ENCODE peak calls at places on chromosomes 3 and 15, in five cellular contexts. V, Y, F, N and M are unnamed samples.
A peak's percentile ranks its signal among the peaks of the same experiment; 100 is the strongest.

GRCh38 chr3:14285526-14285925 is 106.9 kb downstream of the LSM3 start:
- DNase-seq in Y (no peak), N (no peak), V (no peak), F (no peak), M (no peak)

GRCh38 chr15:84669726-84670125 is 11.7 kb upstream of the NMB start:
- DNase-seq in N (no peak), V (no peak), Y (no peak), F (no peak), M (peak; percentile 90)

GRCh38 chr3:154718058-154718457 is 288.1 kb upstream of the GPR149 start:
- DNase-seq in F (no peak), V (no peak), N (no peak), Y (no peak), M (no peak)

GRCh38 chr15:77974098-77974414 is 103.5 kb downstream of the TBC1D2B start:
- DNase-seq in N (no peak), V (peak; percentile 79), Y (no peak), F (peak; percentile 50), M (no peak)

GRCh38 chr3:69094467-69095205 is 9.9 kb downstream of the ARL6IP5 start:
- DNase-seq in F (no peak), V (no peak), N (no peak), Y (no peak), M (no peak)

GRCh38 chr15:31483924-31484368 is 157.3 kb downstream of the KLF13 start:
- DNase-seq in N (no peak), V (no peak), F (no peak), Y (no peak), M (no peak)

GRCh38 chr3:129239992-129240391 is 9.4 kb upstream of the COPG1 start:
- DNase-seq in F (no peak), V (no peak), Y (no peak), N (no peak), M (no peak)

GRCh38 chr3:64502284-64502683 is 185.5 kb downstream of the ADAMTS9 start:
- DNase-seq in F (peak; percentile 47), V (no peak), Y (no peak), N (no peak), M (no peak)

GRCh38 chr3:196260784-196261183 is 26.7 kb downstream of the PCYT1A start:
- DNase-seq in F (no peak), V (no peak), Y (no peak), N (no peak), M (no peak)

GRCh38 chr3:120615863-120616599 is 19.9 kb downstream of the NDUFB4 start:
- DNase-seq in F (no peak), V (peak; percentile 14), Y (peak; percentile 92), N (peak; percentile 60), M (no peak)

GRCh38 chr3:127012091-127012490 is 29.2 kb downstream of the PLXNA1 start:
- DNase-seq in F (no peak), V (no peak), Y (peak; percentile 32), N (no peak), M (no peak)

GRCh38 chr3:164174049-164174448 is 904.2 kb downstream of the SI start:
- DNase-seq in V (no peak), N (no peak), Y (no peak), F (no peak), M (no peak)

GRCh38 chr3:150132101-150132749 is 161.5 kb upstream of the PFN2 start:
- DNase-seq in F (peak; percentile 56), V (no peak), Y (peak; percentile 44), N (no peak), M (no peak)

GRCh38 chr15:101651753-101652097 is 456 bp downstream of the TM2D3 start:
- DNase-seq in N (no peak), F (no peak), V (no peak), Y (no peak), M (no peak)

GRCh38 chr15:89399390-89400120 is 64.9 kb upstream of the POLG start:
- DNase-seq in V (peak; percentile 63), N (no peak), Y (no peak), F (no peak), M (no peak)

GRCh38 chr3:15241341-15241740 is 35.3 kb downstream of the CAPN7 start:
- DNase-seq in N (no peak), Y (no peak), F (no peak), V (no peak), M (no peak)

GRCh38 chr3:149013726-149014125 is 22.4 kb downstream of the GYG1 start:
- DNase-seq in Y (no peak), F (no peak), V (no peak), N (no peak), M (no peak)

GRCh38 chr3:105387122-105387751 is 20.5 kb downstream of the ALCAM start:
- DNase-seq in V (no peak), F (peak; percentile 97), Y (no peak), N (no peak), M (no peak)

GRCh38 chr3:177126015-177126773 is 71.1 kb downstream of the TBL1XR1 start:
- DNase-seq in F (peak; percentile 57), V (no peak), N (no peak), Y (no peak), M (peak; percentile 32)

GRCh38 chr3:171192176-171192854 is 165.8 kb upstream of the SLC2A2 start:
- DNase-seq in Y (peak; percentile 58), N (no peak), F (peak; percentile 97), V (no peak), M (peak; percentile 63)